ENCODE peak calls at places on chromosomes 11 and 22, in ten cellular contexts. J is NT2/D1, A is AG09309, Q is coronary artery, R is RWPE2, C is prostate gland, B is OCI-LY7, Y is HFF-Myc, G is GM23248, M is lower lobe of right lung. F is an unnamed sample.

GRCh38 chr11:71240865-71241691 is 11.3 kb downstream of the SHANK2 start:
- DNase-seq in J (peak; percentile 72), A (peak; percentile 62), Q (peak; percentile 59), R (peak; percentile 88), C (peak; percentile 77), B (no peak), Y (peak; percentile 81), G (peak; percentile 84), M (peak; percentile 76), F (peak; percentile 88)

GRCh38 chr11:132858203-132858602 is 674.1 kb downstream of the OPCML start:
- DNase-seq in J (peak; percentile 59), A (no peak), Q (no peak), R (no peak), C (no peak), B (no peak), Y (no peak), G (peak; percentile 65), M (no peak), F (peak; percentile 57)

GRCh38 chr11:83982825-83983224 is 696.7 kb upstream of the CCDC90B start:
- DNase-seq in J (no peak), A (no peak), Q (no peak), R (no peak), C (no peak), B (no peak), Y (no peak), G (no peak), M (no peak), F (no peak)

GRCh38 chr22:44396727-44397722 is 84.3 kb upstream of the SHISAL1 start:
- DNase-seq in J (no peak), A (no peak), Q (peak; percentile 56), R (peak; percentile 25), C (no peak), B (no peak), Y (no peak), G (no peak), M (peak; percentile 30), F (no peak)

GRCh38 chr22:32555546-32555945 is 80.9 kb downstream of the FBXO7 start:
- DNase-seq in J (no peak), A (no peak), Q (no peak), R (no peak), C (no peak), B (no peak), Y (no peak), G (no peak), M (no peak), F (no peak)

GRCh38 chr11:77141475-77141874 is 13.4 kb downstream of the MYO7A start:
- DNase-seq in J (no peak), A (no peak), Q (no peak), R (no peak), C (no peak), B (no peak), Y (no peak), G (no peak), M (no peak), F (no peak)

GRCh38 chr11:74299000-74299399 is 12.4 kb downstream of the P4HA3 start:
- DNase-seq in J (no peak), A (no peak), Q (no peak), R (no peak), C (no peak), B (no peak), Y (no peak), G (no peak), M (no peak), F (peak; percentile 36)

GRCh38 chr11:69359735-69360470 is 65.9 kb downstream of the MYEOV start:
- DNase-seq in J (no peak), A (no peak), Q (no peak), R (no peak), C (no peak), B (no peak), Y (no peak), G (peak; percentile 55), M (no peak), F (peak; percentile 17)

GRCh38 chr11:129657866-129658557 is 157.6 kb upstream of the TMEM45B start:
- DNase-seq in J (no peak), A (no peak), Q (no peak), R (no peak), C (no peak), B (no peak), Y (no peak), G (no peak), M (no peak), F (no peak)

GRCh38 chr11:121104223-121104831 is 3.3 kb downstream of the TECTA start:
- DNase-seq in J (no peak), A (no peak), Q (no peak), R (no peak), C (no peak), B (no peak), Y (no peak), G (no peak), M (no peak), F (no peak)

GRCh38 chr11:12842933-12843636 is 166.0 kb upstream of the RASSF10 start:
- DNase-seq in J (no peak), A (no peak), Q (no peak), R (no peak), C (peak; percentile 52), B (peak; percentile 86), Y (no peak), G (peak; percentile 42), M (no peak), F (peak; percentile 53)

GRCh38 chr11:3104961-3105790 is 48.0 kb upstream of the CARS1 start:
- DNase-seq in J (no peak), A (no peak), Q (no peak), R (peak; percentile 54), C (no peak), B (no peak), Y (no peak), G (no peak), M (peak; percentile 37), F (no peak)

GRCh38 chr11:119152043-119152442 is 3.2 kb downstream of the ABCG4 start:
- DNase-seq in J (no peak), A (no peak), Q (no peak), R (no peak), C (no peak), B (no peak), Y (no peak), G (no peak), M (no peak), F (no peak)

GRCh38 chr11:119152604-119153003 is 3.8 kb downstream of the ABCG4 start:
- DNase-seq in J (no peak), A (no peak), Q (no peak), R (no peak), C (no peak), B (no peak), Y (no peak), G (no peak), M (no peak), F (no peak)

GRCh38 chr11:119147604-119148333 is 1.1 kb upstream of the ABCG4 start:
- DNase-seq in J (no peak), A (no peak), Q (no peak), R (no peak), C (no peak), B (peak; percentile 50), Y (no peak), G (no peak), M (no peak), F (no peak)

GRCh38 chr11:119149371-119150275 is 771 bp downstream of the ABCG4 start:
- DNase-seq in J (no peak), A (no peak), Q (no peak), R (no peak), C (no peak), B (no peak), Y (no peak), G (no peak), M (no peak), F (no peak)

DNA sequence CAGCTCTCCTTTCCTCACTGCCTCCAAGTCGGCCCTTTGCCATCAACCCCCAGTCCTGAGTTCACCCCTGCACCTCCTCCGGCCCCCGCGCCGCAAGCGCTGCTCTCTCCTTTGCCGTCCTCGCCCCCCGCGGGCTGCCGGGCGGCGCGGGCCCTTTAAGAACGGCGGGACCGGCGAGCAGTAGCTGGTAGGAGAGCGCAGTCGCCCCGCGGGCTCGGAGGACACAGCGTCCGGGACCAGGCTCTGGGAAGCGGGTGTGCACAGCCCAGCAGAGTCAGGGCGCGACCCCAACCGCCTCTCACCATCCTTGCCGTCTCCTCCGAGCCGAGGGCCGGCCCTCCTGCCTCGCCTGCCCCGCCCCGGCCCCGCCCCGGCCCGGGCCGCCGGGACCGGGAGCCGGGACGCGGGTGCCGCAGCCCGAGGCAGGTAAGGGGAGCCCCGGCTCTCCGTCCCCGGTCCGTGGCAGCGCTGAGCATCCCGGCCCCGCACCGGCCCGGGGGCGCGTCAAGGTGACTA is at the start of gene ABCG4:
- DNase-seq in J (no peak), A (no peak), Q (no peak), R (no peak), C (no peak), B (peak; percentile 25), Y (no peak), G (peak; percentile 49), M (peak; percentile 59), F (peak; percentile 60)
- H3K4me3 ChIP-seq in J (peak within 1 kb of the TSS; percentile 58), A (peak within 1 kb of the TSS; percentile 51), Q (peak within 1 kb of the TSS; percentile 91), R (peak within 1 kb of the TSS; percentile 37), C (peak within 1 kb of the TSS; percentile 50), B (peak within 1 kb of the TSS; percentile 66), Y (peak within 1 kb of the TSS; percentile 47), G (peak within 1 kb of the TSS; percentile 71), M (peak within 1 kb of the TSS; percentile 68), F (peak within 1 kb of the TSS; percentile 79)

GRCh38 chr11:67614730-67615454 is 8.2 kb downstream of the NDUFV1 start:
- DNase-seq in J (no peak), A (no peak), Q (peak; percentile 69), R (peak; percentile 58), C (no peak), B (no peak), Y (no peak), G (no peak), M (no peak), F (no peak)
- H3K4me3 ChIP-seq in J (no peak overlapping the region), A (no peak overlapping the region), Q (peak overlapping the region; percentile 71), R (no peak overlapping the region), C (no peak overlapping the region), B (peak overlapping the region; percentile 59), Y (no peak overlapping the region), G (no peak overlapping the region), M (no peak overlapping the region), F (no peak overlapping the region)

DNA sequence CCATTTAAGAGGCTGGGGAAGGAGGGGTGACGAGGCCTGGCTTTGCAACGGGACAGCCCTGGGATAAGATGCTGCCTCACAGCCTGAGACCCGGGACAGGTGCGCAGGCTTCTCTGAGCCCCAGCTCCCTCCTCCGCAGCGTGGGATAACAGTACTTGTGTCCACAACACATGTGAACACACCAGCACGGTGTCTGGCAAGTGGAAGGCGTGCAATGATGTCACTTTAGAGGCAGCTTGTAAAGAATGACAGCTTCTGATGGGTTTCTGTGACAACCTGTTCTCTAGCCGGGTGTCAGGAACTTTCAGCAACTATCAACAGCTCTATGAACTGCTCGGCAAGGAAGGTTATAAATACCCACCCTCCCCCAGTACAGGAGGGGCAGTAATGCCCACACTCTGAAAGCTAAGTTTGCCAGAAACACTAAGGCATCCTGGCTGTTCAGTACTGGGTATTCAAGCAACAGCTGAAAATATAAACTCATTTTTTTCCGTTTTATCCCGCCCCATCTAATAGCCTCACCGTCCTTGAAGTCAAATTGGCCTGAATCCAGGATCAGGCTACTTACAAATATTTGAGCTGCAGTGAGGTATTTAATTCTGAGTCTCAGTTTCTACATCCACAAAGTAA is 59.7 kb downstream of the MYH9 start:
- DNase-seq in J (no peak), A (no peak), Q (peak; percentile 90), R (no peak), C (peak; percentile 72), B (no peak), Y (no peak), G (peak; percentile 40), M (no peak), F (peak; percentile 71)
- H3K4me3 ChIP-seq in J (no peak overlapping the region), A (no peak overlapping the region), Q (peak overlapping the region; percentile 56), R (no peak overlapping the region), C (no peak overlapping the region), B (no peak overlapping the region), Y (no peak overlapping the region), G (no peak overlapping the region), M (no peak overlapping the region), F (no peak overlapping the region)

GRCh38 chr11:13962198-13962561 is 343 bp upstream of the SPON1 start:
- DNase-seq in J (no peak), A (no peak), Q (no peak), R (no peak), C (no peak), B (no peak), Y (no peak), G (no peak), M (no peak), F (no peak)
- H3K4me3 ChIP-seq in J (peak overlapping the region; percentile 62), A (no peak overlapping the region), Q (peak overlapping the region; percentile 67), R (no peak overlapping the region), C (peak overlapping the region; percentile 29), B (no peak overlapping the region), Y (no peak overlapping the region), G (peak overlapping the region; percentile 34), M (peak overlapping the region; percentile 58), F (peak overlapping the region; percentile 84)

F was measured in adipocyte.